ENCODE peak calls at places on chromosomes 6 and 20, in four cellular contexts. D, I, E and N are unnamed samples.

GRCh38 chr6:130282234-130282995 is 59.7 kb upstream of the SAMD3 start:
- DNase-seq in D (no peak), I (no peak), E (no peak), N (no peak)

GRCh38 chr6:137830562-137830961 is 36.5 kb upstream of the TNFAIP3 start:
- DNase-seq in D (no peak), E (no peak), I (no peak), N (no peak)

GRCh38 chr20:14342910-14343309 is 5.5 kb upstream of the FLRT3 start:
- DNase-seq in I (no peak), E (no peak), D (no peak), N (no peak)

GRCh38 chr6:119195204-119195603 is 116.7 kb upstream of the FAM184A start:
- DNase-seq in E (no peak), D (no peak), I (no peak), N (no peak)

GRCh38 chr6:25692472-25692871 is 40.5 kb downstream of the SCGN start:
- DNase-seq in I (no peak), E (no peak), D (no peak), N (no peak)

GRCh38 chr6:7617954-7618764 is 28.2 kb downstream of the SNRNP48 start:
- DNase-seq in I (no peak), E (peak), D (peak), N (no peak)

GRCh38 chr6:154683756-154684523 is 49.3 kb upstream of the SCAF8 start:
- DNase-seq in E (peak), D (peak), I (no peak), N (peak)

GRCh38 chr20:44038681-44039123 is 124.0 kb downstream of the TOX2 start:
- DNase-seq in I (no peak), E (no peak), D (no peak), N (no peak)

GRCh38 chr6:7243188-7243942 is 69.6 kb downstream of the SSR1 start:
- DNase-seq in D (peak), I (peak), E (no peak), N (peak)

GRCh38 chr6:122778961-122779671 is 400 bp upstream of the FABP7 start:
- DNase-seq in E (no peak), I (no peak), D (no peak), N (no peak)

GRCh38 chr6:80607814-80608391 is 501.4 kb downstream of the BCKDHB start:
- DNase-seq in D (no peak), I (no peak), E (no peak), N (no peak)

GRCh38 chr6:7165002-7165735 is 57.4 kb downstream of the RREB1 start:
- DNase-seq in E (no peak), I (peak), D (peak), N (no peak)

GRCh38 chr20:58112017-58112781 is 116.3 kb downstream of the ANKRD60 start:
- DNase-seq in D (no peak), I (no peak), E (peak), N (no peak)

GRCh38 chr6:84204011-84204410 is 23.4 kb downstream of the CEP162 start:
- DNase-seq in I (no peak), E (no peak), D (no peak), N (no peak)

GRCh38 chr6:20978176-20978614 is 443.9 kb downstream of the CDKAL1 start:
- DNase-seq in D (no peak), E (peak), I (no peak), N (peak)

GRCh38 chr6:147207351-147207750 is 3.1 kb downstream of the STXBP5 start:
- DNase-seq in E (no peak), I (no peak), D (no peak), N (no peak)

GRCh38 chr6:35876902-35877301 is 44.0 kb downstream of the SRPK1 start:
- DNase-seq in D (no peak), E (no peak), I (no peak), N (no peak)

GRCh38 chr20:49386848-49387605 is 95.4 kb downstream of the KCNB1 start:
- DNase-seq in D (no peak), E (no peak), I (no peak), N (no peak)

GRCh38 chr6:128432394-128432793 is 88.0 kb downstream of the PTPRK start:
- DNase-seq in I (no peak), D (no peak), E (no peak), N (no peak)

GRCh38 chr6:12119085-12119588 is 107.0 kb downstream of the HIVEP1 start:
- DNase-seq in D (no peak), E (peak), I (no peak), N (no peak)

GRCh38 chr20:6705920-6706500 is 61.5 kb upstream of the BMP2 start:
- DNase-seq in D (no peak), E (no peak), I (no peak), N (no peak)

GRCh38 chr20:6702144-6702543 is 65.3 kb upstream of the BMP2 start:
- DNase-seq in E (no peak), D (no peak), I (no peak), N (no peak)

GRCh38 chr20:6705106-6705766 is 62.2 kb upstream of the BMP2 start:
- DNase-seq in E (no peak), I (no peak), D (no peak), N (no peak)

GRCh38 chr20:6703047-6703446 is 64.4 kb upstream of the BMP2 start:
- DNase-seq in D (no peak), E (no peak), I (no peak), N (no peak)

GRCh38 chr20:6704132-6704861 is 63.2 kb upstream of the BMP2 start:
- DNase-seq in I (no peak), E (no peak), D (no peak), N (no peak)
- TF ChIP-seq POLR2AphosphoS5 in I (no peak), E (no peak), D (no peak), N (no peak)

GRCh38 chr6:125469915-125470314 is 168.1 kb upstream of the HDDC2 start:
- DNase-seq in E (no peak), D (no peak), I (no peak), N (no peak)
- TF ChIP-seq SPI1 in E (no peak), D (no peak), I (no peak), N (no peak)

DNA sequence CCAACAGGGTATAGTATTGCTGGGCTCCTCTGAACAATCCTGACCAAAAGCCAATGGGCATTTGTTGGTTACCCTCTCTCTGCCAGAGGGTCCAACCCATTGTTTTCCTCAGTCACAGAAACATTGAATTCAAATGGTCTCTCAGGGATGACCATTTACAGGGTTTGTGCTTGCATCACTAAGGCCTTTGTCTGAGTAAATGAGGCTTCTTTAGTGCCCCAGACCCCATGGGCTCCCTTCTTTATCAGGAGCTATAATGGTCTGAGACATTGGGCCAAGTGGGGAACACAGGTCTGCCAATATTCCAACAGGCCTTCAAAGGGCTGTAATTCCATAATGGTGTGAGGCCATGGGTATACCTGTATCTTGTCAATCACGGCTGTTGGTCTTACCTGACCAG is 27.1 kb downstream of the GSTA2 start:
- DNase-seq in D (no peak), E (no peak), I (no peak), N (no peak)
- TF ChIP-seq POLR2AphosphoS5 in D (no peak), E (no peak), I (no peak), N (no peak)

GRCh38 chr6:105001063-105001462 is 44.2 kb downstream of the LIN28B start:
- DNase-seq in I (no peak), E (no peak), D (no peak), N (no peak)

GRCh38 chr6:105001906-105002305 is 45.0 kb downstream of the LIN28B start:
- DNase-seq in I (no peak), E (no peak), D (no peak), N (no peak)

GRCh38 chr6:104995989-104996617 is 39.2 kb downstream of the LIN28B start:
- DNase-seq in E (no peak), D (no peak), I (no peak), N (no peak)
- TF ChIP-seq SPI1 in E (no peak), D (no peak), I (no peak), N (no peak)

GRCh38 chr20:11890331-11891080 is 27.2 kb upstream of the BTBD3 start:
- DNase-seq in D (peak), E (peak), I (peak), N (peak)

GRCh38 chr20:11888648-11889047 is 29.0 kb upstream of the BTBD3 start:
- DNase-seq in D (no peak), I (no peak), E (no peak), N (no peak)

GRCh38 chr20:11891827-11892521 is 25.7 kb upstream of the BTBD3 start:
- DNase-seq in E (peak), I (peak), D (peak), N (peak)

GRCh38 chr20:11894072-11894471 is 23.6 kb upstream of the BTBD3 start:
- DNase-seq in D (no peak), I (no peak), E (no peak), N (no peak)

GRCh38 chr20:11891081-11891826 is 26.4 kb upstream of the BTBD3 start:
- DNase-seq in I (peak), D (peak), E (no peak), N (peak)
- TF ChIP-seq POLR2AphosphoS5 in I (no peak), D (no peak), E (no peak), N (no peak)

GRCh38 chr6:17714879-17715860 is 8.4 kb upstream of the NUP153 start:
- DNase-seq in E (no peak), I (peak), D (peak), N (no peak)
- TF ChIP-seq SPI1 in E (peak), I (peak), D (peak), N (peak)

GRCh38 chr20:6708010-6708409 is 59.5 kb upstream of the BMP2 start:
- DNase-seq in E (no peak), D (no peak), I (no peak), N (no peak)

GRCh38 chr20:6714202-6714800 is 53.2 kb upstream of the BMP2 start:
- DNase-seq in E (no peak), I (no peak), D (no peak), N (no peak)

GRCh38 chr20:6715350-6716063 is 52.0 kb upstream of the BMP2 start:
- DNase-seq in E (no peak), I (no peak), D (no peak), N (no peak)

GRCh38 chr20:6709865-6710595 is 57.5 kb upstream of the BMP2 start:
- DNase-seq in I (no peak), E (no peak), D (no peak), N (no peak)

GRCh38 chr20:6711950-6712634 is 55.4 kb upstream of the BMP2 start:
- DNase-seq in E (no peak), I (no peak), D (no peak), N (no peak)
- TF ChIP-seq POLR2AphosphoS5 in E (no peak), I (no peak), D (no peak), N (no peak)

GRCh38 chr20:33522256-33522820 is 32.4 kb downstream of the CBFA2T2 start:
- DNase-seq in D (no peak), I (no peak), E (no peak), N (no peak)
- TF ChIP-seq SPI1 in D (no peak), I (no peak), E (no peak), N (no peak)

DNA sequence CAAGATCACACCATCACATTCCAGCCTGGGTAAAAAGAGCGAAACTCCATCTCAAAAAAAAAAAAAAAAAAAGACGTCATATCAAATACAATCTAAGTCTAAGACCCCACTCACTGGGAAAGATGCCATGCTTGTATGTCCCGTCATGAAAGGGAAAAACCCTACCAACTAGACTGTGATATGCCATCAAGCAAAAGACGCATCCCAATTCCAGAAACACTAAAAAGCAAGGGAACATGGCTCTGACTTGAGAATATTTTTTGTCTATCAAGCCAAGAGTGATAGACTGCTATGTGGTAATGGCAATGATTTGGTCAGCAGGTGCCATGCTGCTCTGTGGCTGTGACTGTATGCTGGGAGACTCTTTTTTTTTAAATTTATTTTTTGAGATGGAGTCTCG is 23.0 kb downstream of the LAMA5 start:
- DNase-seq in D (no peak), I (no peak), E (no peak), N (no peak)
- TF ChIP-seq POLR2AphosphoS5 in D (no peak), I (no peak), E (no peak), N (no peak)